ENCODE peak calls at places on chromosomes 5 and 9, in nine cellular contexts. W is adrenal gland; M is prostate gland; Z is effector memory CD4-positive, alpha-beta T cell; O is hepatocyte; K is HCT116; T is NT2/D1; Y is Peyer's patch; I is PC-3. P is an unnamed sample.
A peak's percentile ranks its signal among the peaks of the same experiment; 100 is the strongest.

GRCh38 chr9:130972957-130973685 is 34.1 kb upstream of the FIBCD1 start:
- DNase-seq in W (no peak), M (no peak), Z (no peak), O (no peak), K (no peak), T (no peak), Y (no peak), I (no peak), P (no peak)

GRCh38 chr9:123544007-123544827 is 188.2 kb downstream of the CRB2 start:
- DNase-seq in W (peak; percentile 45), M (no peak), Z (no peak), O (peak; percentile 46), K (peak; percentile 12), T (peak; percentile 18), Y (no peak), I (peak; percentile 42), P (no peak)

GRCh38 chr9:17349816-17350215 is 215.0 kb downstream of the CNTLN start:
- DNase-seq in W (no peak), M (no peak), Z (no peak), O (no peak), K (no peak), T (no peak), Y (no peak), I (no peak), P (no peak)

GRCh38 chr9:135857843-135858242 is 49.5 kb downstream of the CAMSAP1 start:
- DNase-seq in W (no peak), M (no peak), Z (no peak), O (no peak), K (no peak), T (no peak), Y (no peak), I (no peak), P (no peak)

GRCh38 chr5:154850255-154851062 is at the start of gene FAXDC2:
- DNase-seq in W (peak; percentile 88), M (peak; percentile 71), Z (no peak), O (peak; percentile 79), K (no peak), T (peak; percentile 54), Y (peak; percentile 19), I (no peak), P (peak; percentile 85)

GRCh38 chr5:946720-947625 is 54.3 kb downstream of the TRIP13 start:
- DNase-seq in W (no peak), M (no peak), Z (no peak), O (no peak), K (no peak), T (no peak), Y (no peak), I (no peak), P (no peak)

GRCh38 chr5:81425569-81425968 is 31.6 kb upstream of the ACOT12 start:
- DNase-seq in W (no peak), M (no peak), Z (no peak), O (peak; percentile 71), K (peak; percentile 28), T (no peak), Y (no peak), I (peak; percentile 52), P (no peak)

GRCh38 chr9:127307802-127308201 is 43.2 kb downstream of the GARNL3 start:
- DNase-seq in W (peak; percentile 55), M (no peak), Z (no peak), O (no peak), K (no peak), T (no peak), Y (no peak), I (peak; percentile 48), P (no peak)

GRCh38 chr9:130140701-130141100 is 31.5 kb upstream of the NCS1 start:
- DNase-seq in W (no peak), M (no peak), Z (no peak), O (no peak), K (no peak), T (no peak), Y (no peak), I (no peak), P (no peak)

GRCh38 chr9:17837931-17838330 is 259.1 kb downstream of the SH3GL2 start:
- DNase-seq in W (no peak), M (no peak), Z (no peak), O (no peak), K (no peak), T (no peak), Y (no peak), I (peak; percentile 18), P (no peak)

GRCh38 chr9:14752271-14752670 is 29.7 kb upstream of the CER1 start:
- DNase-seq in W (peak; percentile 6), M (no peak), Z (no peak), O (no peak), K (no peak), T (no peak), Y (no peak), I (no peak), P (no peak)

GRCh38 chr9:133953621-133953975 is 38.5 kb downstream of the VAV2 start:
- DNase-seq in W (no peak), M (no peak), Z (no peak), O (no peak), K (no peak), T (no peak), Y (no peak), I (no peak), P (no peak)

GRCh38 chr5:128101676-128102075 is 18.1 kb downstream of the SLC12A2 start:
- DNase-seq in W (no peak), M (no peak), Z (no peak), O (no peak), K (no peak), T (no peak), Y (no peak), I (no peak), P (no peak)

GRCh38 chr5:53331463-53331862 is 149.0 kb upstream of the FST start:
- DNase-seq in W (no peak), M (no peak), Z (no peak), O (no peak), K (no peak), T (no peak), Y (no peak), I (peak; percentile 74), P (no peak)

GRCh38 chr5:60161340-60161934 is 267.9 kb upstream of the PDE4D start:
- DNase-seq in W (no peak), M (no peak), Z (no peak), O (peak; percentile 35), K (peak; percentile 8), T (peak; percentile 16), Y (no peak), I (peak; percentile 53), P (no peak)

GRCh38 chr9:93968451-93969327 is 13.5 kb upstream of the BARX1 start:
- DNase-seq in W (no peak), M (peak; percentile 2), Z (no peak), O (peak; percentile 73), K (no peak), T (no peak), Y (no peak), I (peak; percentile 54), P (no peak)

GRCh38 chr5:149038336-149039075 is 24.4 kb downstream of the SH3TC2 start:
- DNase-seq in W (no peak), M (no peak), Z (no peak), O (no peak), K (no peak), T (no peak), Y (no peak), I (peak; percentile 50), P (no peak)
- H3K4me1 ChIP-seq in W (no peaks in the 10 kb centered on the region), M (no peaks in the 10 kb centered on the region), Z (no peaks in the 10 kb centered on the region), O (no peaks in the 10 kb centered on the region), K (no peaks in the 10 kb centered on the region), T (no peaks in the 10 kb centered on the region), Y (no peaks in the 10 kb centered on the region), I (peaks cover 37% of the 10 kb centered on the region), P (no peaks in the 10 kb centered on the region)

DNA sequence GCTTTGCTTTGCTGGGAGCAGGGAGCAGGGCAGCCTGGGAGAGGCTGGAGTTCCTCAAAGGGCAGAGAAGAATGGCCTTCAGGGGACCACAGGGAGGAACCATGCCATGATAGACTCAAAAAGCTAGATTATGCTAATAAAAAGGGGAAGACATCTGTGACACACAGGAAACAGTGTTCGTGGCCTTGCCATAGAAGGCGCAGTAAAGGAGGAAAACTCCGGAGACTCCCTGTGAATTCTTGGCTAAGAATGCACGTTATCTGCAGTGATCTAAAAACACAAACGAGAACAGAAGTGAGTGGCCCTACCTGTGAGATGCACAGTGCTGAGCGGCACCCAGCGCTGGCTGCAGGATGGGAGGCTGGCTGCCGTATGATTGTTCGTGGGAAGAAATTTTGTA is 15.9 kb upstream of the LTC4S start:
- DNase-seq in W (no peak), M (no peak), Z (no peak), O (no peak), K (no peak), T (no peak), Y (no peak), I (no peak), P (no peak)
- H3K4me1 ChIP-seq in W (peaks cover 4% of the 10 kb centered on the region), M (peaks cover 2% of the 10 kb centered on the region), Z (no peaks in the 10 kb centered on the region), O (no peaks in the 10 kb centered on the region), K (no peaks in the 10 kb centered on the region), T (no peaks in the 10 kb centered on the region), Y (no peaks in the 10 kb centered on the region), I (no peaks in the 10 kb centered on the region), P (no peaks in the 10 kb centered on the region)

GRCh38 chr9:112755059-112755458 is 4.5 kb downstream of the SNX30 start:
- DNase-seq in W (no peak), M (no peak), Z (no peak), O (no peak), K (no peak), T (no peak), Y (no peak), I (no peak), P (no peak)

GRCh38 chr9:112754578-112754977 is 4.0 kb downstream of the SNX30 start:
- DNase-seq in W (no peak), M (no peak), Z (peak; percentile 31), O (no peak), K (peak; percentile 49), T (peak; percentile 71), Y (no peak), I (peak; percentile 85), P (no peak)

GRCh38 chr9:112757300-112757883 is 6.8 kb downstream of the SNX30 start:
- DNase-seq in W (no peak), M (no peak), Z (no peak), O (no peak), K (no peak), T (no peak), Y (no peak), I (peak; percentile 64), P (no peak)

GRCh38 chr9:112753725-112754124 is 3.2 kb downstream of the SNX30 start:
- DNase-seq in W (no peak), M (no peak), Z (no peak), O (peak; percentile 57), K (peak; percentile 36), T (no peak), Y (no peak), I (peak; percentile 77), P (no peak)

DNA sequence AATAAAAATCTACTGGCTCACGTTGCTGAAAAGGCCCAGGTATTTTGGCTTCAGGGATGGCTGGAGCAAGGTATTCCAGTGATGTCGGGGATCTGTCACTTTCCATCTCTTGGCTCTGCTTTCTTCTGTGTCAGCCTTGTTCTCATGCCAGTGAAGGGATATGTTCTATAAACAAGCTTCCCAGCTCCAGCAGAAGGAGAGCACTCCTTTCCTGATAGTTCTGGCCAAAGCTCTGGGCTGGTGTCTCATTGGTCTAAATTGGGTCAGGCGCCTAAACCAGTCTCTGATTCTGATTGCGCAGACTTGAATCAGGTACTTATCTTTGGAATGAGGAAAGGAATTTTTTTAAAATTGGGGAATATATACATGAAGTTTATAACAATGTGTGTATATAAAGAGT is 5.1 kb downstream of the SNX30 start:
- DNase-seq in W (no peak), M (no peak), Z (no peak), O (peak; percentile 15), K (no peak), T (no peak), Y (no peak), I (no peak), P (no peak)
- H3K4me1 ChIP-seq in W (peaks cover 36% of the 10 kb centered on the region), M (no peaks in the 10 kb centered on the region), Z (peaks cover 28% of the 10 kb centered on the region), O (peaks cover 38% of the 10 kb centered on the region), K (peaks cover 22% of the 10 kb centered on the region), T (peaks cover 6% of the 10 kb centered on the region), Y (no peaks in the 10 kb centered on the region), I (peaks cover 61% of the 10 kb centered on the region), P (peaks cover 13% of the 10 kb centered on the region)

GRCh38 chr5:59039296-59040006 is 456.6 kb downstream of the RAB3C start:
- DNase-seq in W (peak; percentile 64), M (peak; percentile 60), Z (peak; percentile 75), O (peak; percentile 81), K (no peak), T (peak; percentile 33), Y (peak; percentile 75), I (peak; percentile 37), P (peak; percentile 69)
- H3K4me1 ChIP-seq in W (peaks cover 11% of the 10 kb centered on the region), M (no peaks in the 10 kb centered on the region), Z (peaks cover 15% of the 10 kb centered on the region), O (peaks cover 14% of the 10 kb centered on the region), K (peaks cover 2% of the 10 kb centered on the region), T (no peaks in the 10 kb centered on the region), Y (no peaks in the 10 kb centered on the region), I (peaks cover 54% of the 10 kb centered on the region), P (peaks cover 18% of the 10 kb centered on the region)

P was measured in thyroid gland.